ENCODE peak calls at places on chromosomes 3 and 15, in four cellular contexts. One of them, this sample, is unnamed.

GRCh38 chr3:67774676-67775075 is 120.3 kb upstream of the SUCLG2 start:
- DNase-seq in choroid plexus epithelial cell: no peak
- DNase-seq in CD4-positive, alpha-beta T cell: no peak
- DNase-seq in MCF 10A: no peak
- DNase-seq in this sample: no peak

GRCh38 chr3:149605902-149606301 is 51.9 kb downstream of the WWTR1 start:
- DNase-seq in choroid plexus epithelial cell: peak
- DNase-seq in CD4-positive, alpha-beta T cell: no peak
- DNase-seq in MCF 10A: no peak
- DNase-seq in this sample: no peak

GRCh38 chr3:179046497-179047353 is 24.9 kb downstream of the ZMAT3 start:
- DNase-seq in choroid plexus epithelial cell: peak
- DNase-seq in CD4-positive, alpha-beta T cell: no peak
- DNase-seq in MCF 10A: no peak
- DNase-seq in this sample: no peak

GRCh38 chr3:44058022-44058867 is 183.4 kb upstream of the TOPAZ1 start:
- DNase-seq in choroid plexus epithelial cell: peak
- DNase-seq in CD4-positive, alpha-beta T cell: no peak
- DNase-seq in MCF 10A: peak
- DNase-seq in this sample: no peak

GRCh38 chr3:97871206-97871605 is 49.4 kb downstream of the CRYBG3 start:
- DNase-seq in choroid plexus epithelial cell: peak
- DNase-seq in CD4-positive, alpha-beta T cell: no peak
- DNase-seq in MCF 10A: no peak
- DNase-seq in this sample: no peak

GRCh38 chr3:72839057-72839456 is 9.2 kb downstream of the SHQ1 start:
- DNase-seq in choroid plexus epithelial cell: no peak
- DNase-seq in CD4-positive, alpha-beta T cell: no peak
- DNase-seq in MCF 10A: no peak
- DNase-seq in this sample: no peak

GRCh38 chr15:40088929-40089755 is 19.5 kb downstream of the BMF start:
- DNase-seq in choroid plexus epithelial cell: peak
- DNase-seq in CD4-positive, alpha-beta T cell: no peak
- DNase-seq in MCF 10A: no peak
- DNase-seq in this sample: no peak

GRCh38 chr15:44694416-44694815 is 16.7 kb downstream of the PATL2 start:
- DNase-seq in choroid plexus epithelial cell: no peak
- DNase-seq in CD4-positive, alpha-beta T cell: no peak
- DNase-seq in MCF 10A: no peak
- DNase-seq in this sample: no peak

GRCh38 chr15:40477703-40478269 is 7.0 kb downstream of the CHST14 start:
- DNase-seq in choroid plexus epithelial cell: no peak
- DNase-seq in CD4-positive, alpha-beta T cell: no peak
- DNase-seq in MCF 10A: no peak
- DNase-seq in this sample: no peak

GRCh38 chr3:48715179-48715800 is 1.7 kb downstream of the IP6K2 start:
- DNase-seq in choroid plexus epithelial cell: peak
- DNase-seq in CD4-positive, alpha-beta T cell: no peak
- DNase-seq in MCF 10A: peak
- DNase-seq in this sample: no peak

GRCh38 chr3:150543128-150543527 is 3.2 kb downstream of the SERP1 start:
- DNase-seq in choroid plexus epithelial cell: no peak
- DNase-seq in CD4-positive, alpha-beta T cell: no peak
- DNase-seq in MCF 10A: no peak
- DNase-seq in this sample: no peak

GRCh38 chr3:153591566-153592221 is 429.7 kb downstream of the RAP2B start:
- DNase-seq in choroid plexus epithelial cell: no peak
- DNase-seq in CD4-positive, alpha-beta T cell: no peak
- DNase-seq in MCF 10A: no peak
- DNase-seq in this sample: no peak

GRCh38 chr3:11021611-11022011 is 29.1 kb downstream of the SLC6A1 start:
- DNase-seq in choroid plexus epithelial cell: no peak
- DNase-seq in CD4-positive, alpha-beta T cell: no peak
- DNase-seq in MCF 10A: no peak
- DNase-seq in this sample: no peak

GRCh38 chr3:33377489-33377888 is 62.7 kb downstream of the UBP1 start:
- DNase-seq in choroid plexus epithelial cell: no peak
- DNase-seq in CD4-positive, alpha-beta T cell: no peak
- DNase-seq in MCF 10A: no peak
- DNase-seq in this sample: no peak

GRCh38 chr15:68354268-68354667 is 76.7 kb downstream of the FEM1B start:
- DNase-seq in choroid plexus epithelial cell: no peak
- DNase-seq in CD4-positive, alpha-beta T cell: no peak
- DNase-seq in MCF 10A: no peak
- DNase-seq in this sample: no peak

GRCh38 chr15:53910236-53910849 is 67.9 kb upstream of the UNC13C start:
- DNase-seq in choroid plexus epithelial cell: no peak
- DNase-seq in CD4-positive, alpha-beta T cell: no peak
- DNase-seq in MCF 10A: peak
- DNase-seq in this sample: no peak

GRCh38 chr3:99172736-99173657 is 271.5 kb upstream of the DCBLD2 start:
- DNase-seq in choroid plexus epithelial cell: peak
- DNase-seq in CD4-positive, alpha-beta T cell: no peak
- DNase-seq in MCF 10A: peak
- DNase-seq in this sample: peak

GRCh38 chr3:197942956-197943556 is 6.9 kb upstream of the RPL35A start:
- DNase-seq in choroid plexus epithelial cell: peak
- DNase-seq in CD4-positive, alpha-beta T cell: no peak
- DNase-seq in MCF 10A: peak
- DNase-seq in this sample: no peak

GRCh38 chr3:190197346-190197763 is 76.7 kb upstream of the P3H2 start:
- DNase-seq in choroid plexus epithelial cell: no peak
- DNase-seq in CD4-positive, alpha-beta T cell: no peak
- DNase-seq in MCF 10A: no peak
- DNase-seq in this sample: no peak

GRCh38 chr15:73930371-73930770 is 4.1 kb downstream of the LOXL1 start:
- DNase-seq in choroid plexus epithelial cell: peak
- DNase-seq in CD4-positive, alpha-beta T cell: no peak
- DNase-seq in MCF 10A: no peak
- DNase-seq in this sample: no peak

GRCh38 chr3:64185436-64185835 is 39.8 kb downstream of the PRICKLE2 start:
- DNase-seq in choroid plexus epithelial cell: no peak
- DNase-seq in CD4-positive, alpha-beta T cell: no peak
- DNase-seq in MCF 10A: peak
- DNase-seq in this sample: no peak

GRCh38 chr3:64186667-64187064 is 38.6 kb downstream of the PRICKLE2 start:
- DNase-seq in choroid plexus epithelial cell: no peak
- DNase-seq in CD4-positive, alpha-beta T cell: no peak
- DNase-seq in MCF 10A: no peak
- DNase-seq in this sample: no peak

GRCh38 chr3:64188810-64189560 is 36.3 kb downstream of the PRICKLE2 start:
- DNase-seq in choroid plexus epithelial cell: peak
- DNase-seq in CD4-positive, alpha-beta T cell: no peak
- DNase-seq in MCF 10A: peak
- DNase-seq in this sample: no peak

GRCh38 chr3:64184621-64185020 is 40.6 kb downstream of the PRICKLE2 start:
- DNase-seq in choroid plexus epithelial cell: peak
- DNase-seq in CD4-positive, alpha-beta T cell: no peak
- DNase-seq in MCF 10A: peak
- DNase-seq in this sample: no peak

DNA sequence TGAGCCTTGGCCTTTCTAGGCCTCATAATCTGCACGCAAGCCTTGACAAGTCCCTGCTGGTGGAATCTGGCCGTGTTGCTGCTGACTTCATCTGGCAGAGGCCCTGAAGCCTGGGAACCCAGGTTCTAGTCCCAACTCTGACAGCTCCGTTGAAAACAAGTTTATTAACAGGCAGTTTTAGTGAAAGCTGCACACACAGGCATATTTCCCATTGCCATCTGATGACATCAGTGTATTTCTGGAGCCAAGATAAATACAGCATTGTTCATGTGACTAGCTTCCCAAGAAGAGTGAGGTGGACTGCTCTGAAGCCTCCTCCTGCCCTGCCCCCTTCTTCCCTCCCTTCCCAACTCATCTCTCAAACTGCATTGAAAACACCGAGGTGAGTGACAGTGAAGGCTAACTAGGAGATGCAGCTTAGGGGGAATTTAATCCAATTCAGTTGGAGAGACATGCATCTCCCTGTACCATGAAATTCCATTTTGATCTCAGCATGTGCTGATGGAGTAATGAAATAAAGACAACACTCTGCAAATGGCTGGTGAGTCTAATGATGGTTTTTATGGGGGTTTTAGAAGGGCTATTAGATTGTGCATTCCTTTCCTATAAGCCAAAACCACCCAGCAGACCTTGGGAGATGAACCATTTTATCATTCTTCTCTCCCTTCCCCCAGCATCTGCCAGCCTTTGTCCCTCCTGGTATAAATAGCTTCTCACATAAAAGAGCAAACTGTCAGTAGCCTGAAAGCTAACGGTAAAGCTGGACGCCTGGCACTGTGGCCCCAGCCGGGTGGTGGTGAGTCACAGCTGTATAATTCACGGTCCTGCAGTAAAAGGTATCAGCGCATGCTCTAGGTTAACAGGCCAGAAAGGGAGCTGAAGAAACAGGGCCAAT is 38.0 kb downstream of the PRICKLE2 start:
- DNase-seq in choroid plexus epithelial cell: peak
- DNase-seq in CD4-positive, alpha-beta T cell: no peak
- DNase-seq in MCF 10A: peak
- DNase-seq in this sample: no peak
- TF ChIP-seq CTCF in choroid plexus epithelial cell: peak
- TF ChIP-seq CTCF in CD4-positive, alpha-beta T cell: no peak
- TF ChIP-seq CTCF in MCF 10A: no peak
- TF ChIP-seq CTCF in this sample: no peak

GRCh38 chr3:18656866-18657265 is 231.7 kb upstream of the SATB1 start:
- DNase-seq in choroid plexus epithelial cell: no peak
- DNase-seq in CD4-positive, alpha-beta T cell: no peak
- DNase-seq in MCF 10A: no peak
- DNase-seq in this sample: no peak
- TF ChIP-seq CTCF in choroid plexus epithelial cell: no peak
- TF ChIP-seq CTCF in CD4-positive, alpha-beta T cell: no peak
- TF ChIP-seq CTCF in MCF 10A: no peak
- TF ChIP-seq CTCF in this sample: no peak

DNA sequence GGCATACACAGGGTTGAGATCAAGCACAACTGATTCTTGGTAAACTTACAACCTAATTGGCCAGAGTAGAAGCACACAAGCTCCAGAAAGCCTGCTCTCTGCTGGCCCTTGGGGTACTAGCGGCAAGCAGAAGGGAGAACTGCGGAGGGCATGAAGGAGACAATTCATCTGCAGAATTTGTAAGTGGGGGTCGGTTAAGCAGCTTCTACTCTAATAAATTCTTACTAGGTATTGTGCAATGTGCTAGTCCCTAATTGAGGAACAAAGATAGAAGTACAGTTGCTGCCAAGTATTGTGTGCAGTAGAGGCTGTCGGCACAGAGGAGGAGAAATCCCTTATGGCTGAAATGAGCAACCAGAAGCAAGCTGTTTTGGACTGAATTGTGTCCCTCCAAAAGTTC is 91.2 kb upstream of the VEPH1 start:
- DNase-seq in choroid plexus epithelial cell: peak
- DNase-seq in CD4-positive, alpha-beta T cell: no peak
- DNase-seq in MCF 10A: no peak
- DNase-seq in this sample: no peak
- TF ChIP-seq CTCF in choroid plexus epithelial cell: peak
- TF ChIP-seq CTCF in CD4-positive, alpha-beta T cell: no peak
- TF ChIP-seq CTCF in MCF 10A: no peak
- TF ChIP-seq CTCF in this sample: no peak

GRCh38 chr3:182412066-182412465 is 381.2 kb upstream of the ATP11B start:
- DNase-seq in choroid plexus epithelial cell: no peak
- DNase-seq in CD4-positive, alpha-beta T cell: no peak
- DNase-seq in MCF 10A: no peak
- DNase-seq in this sample: no peak
- TF ChIP-seq CTCF in choroid plexus epithelial cell: no peak
- TF ChIP-seq CTCF in CD4-positive, alpha-beta T cell: no peak
- TF ChIP-seq CTCF in MCF 10A: no peak
- TF ChIP-seq CTCF in this sample: no peak

DNA sequence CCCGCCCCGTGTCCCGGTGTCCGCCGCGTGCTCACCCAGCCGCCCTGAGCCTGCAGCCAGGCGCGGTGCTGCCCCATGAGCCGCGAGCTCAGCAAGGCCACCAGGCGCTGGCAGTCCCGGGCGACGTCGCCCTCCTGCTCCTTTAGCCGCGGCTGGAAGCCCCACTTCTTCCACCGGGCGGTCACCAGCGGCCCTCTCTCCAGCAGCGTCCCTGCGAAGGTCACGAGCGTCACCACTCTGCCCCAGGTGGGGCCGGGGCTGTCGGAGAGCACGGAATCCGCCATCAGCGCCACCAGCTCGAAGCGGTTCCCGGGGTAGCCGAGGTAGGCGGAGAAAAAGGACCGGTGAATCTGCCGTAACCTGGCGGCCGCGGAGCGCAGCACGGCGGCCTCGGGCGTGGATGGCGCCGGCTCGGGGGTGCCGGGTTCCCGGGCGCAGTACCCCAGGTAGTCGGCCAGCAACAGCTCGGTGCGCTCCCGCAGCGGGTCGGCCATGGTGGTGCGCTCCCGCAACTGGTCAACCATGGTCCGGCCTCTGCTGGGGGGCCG is 298 bp downstream of the BCL2L10 start:
- DNase-seq in choroid plexus epithelial cell: no peak
- DNase-seq in CD4-positive, alpha-beta T cell: peak
- DNase-seq in MCF 10A: no peak
- DNase-seq in this sample: no peak
- TF ChIP-seq CTCF in choroid plexus epithelial cell: peak
- TF ChIP-seq CTCF in CD4-positive, alpha-beta T cell: peak
- TF ChIP-seq CTCF in MCF 10A: no peak
- TF ChIP-seq CTCF in this sample: no peak

DNA sequence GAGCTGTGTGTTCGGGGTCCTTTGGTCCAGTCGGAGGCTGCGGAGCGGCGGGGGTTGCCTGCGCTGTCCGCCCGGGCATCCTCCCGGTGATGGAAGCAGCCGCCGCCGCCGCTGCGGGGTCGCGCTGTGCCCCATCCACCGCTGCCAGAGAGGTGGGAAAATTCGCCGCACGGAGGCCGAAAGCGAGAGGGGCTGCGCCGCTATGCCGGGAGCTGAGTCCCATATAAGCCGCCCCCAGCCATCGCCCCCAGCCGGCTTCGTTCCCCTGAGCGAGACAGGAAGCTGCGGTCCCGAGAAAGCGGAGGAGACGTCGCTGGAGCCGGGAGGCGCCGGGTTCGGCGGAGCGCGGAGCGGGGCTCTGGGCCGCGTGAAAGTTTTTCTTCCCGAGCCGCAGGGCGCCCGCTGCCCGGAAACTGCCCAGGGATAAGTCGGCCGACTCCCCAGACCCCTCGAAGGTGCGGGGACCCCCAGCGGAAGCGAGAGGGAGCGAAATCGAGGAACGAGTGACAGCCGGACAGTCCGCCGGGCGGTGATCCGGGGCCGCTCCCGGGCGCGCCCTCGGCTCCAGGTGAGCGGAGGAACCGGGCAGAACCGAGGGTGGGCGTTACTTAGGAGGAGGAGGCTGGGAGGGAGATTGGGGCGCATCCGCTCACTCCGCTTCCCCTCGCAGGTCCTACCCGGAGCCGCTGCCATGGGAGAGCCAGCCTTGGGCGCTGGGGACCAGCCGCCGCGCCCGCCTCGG is 574 bp downstream of the CHST2 start:
- DNase-seq in choroid plexus epithelial cell: peak
- DNase-seq in CD4-positive, alpha-beta T cell: peak
- DNase-seq in MCF 10A: peak
- DNase-seq in this sample: peak
- TF ChIP-seq CTCF in choroid plexus epithelial cell: no peak
- TF ChIP-seq CTCF in CD4-positive, alpha-beta T cell: no peak
- TF ChIP-seq CTCF in MCF 10A: no peak
- TF ChIP-seq CTCF in this sample: no peak

This sample was measured in neural crest cell.